ENCODE peak calls at places on chromosomes 16 and 17, in eight cellular contexts. A is DND-41; M is H9; O is CD8-positive, alpha-beta memory T cell; E is transverse colon; C is psoas muscle; D is spleen; Z is body of pancreas. U is an unnamed sample.
A peak's percentile ranks its signal among the peaks of the same experiment; 100 is the strongest.

GRCh38 chr16:79601092-79601977 is 798 bp upstream of the MAF start:
- DNase-seq in A (peak; percentile 22), M (peak; percentile 38), O (peak; percentile 22), E (peak; percentile 72), C (peak; percentile 61), D (peak; percentile 85), Z (peak; percentile 36), U (peak; percentile 53)

GRCh38 chr17:30720013-30720471 is 104.5 kb downstream of the CRLF3 start:
- DNase-seq in A (peak; percentile 3), M (peak; percentile 23), O (no peak), E (peak; percentile 6), C (peak; percentile 6), D (peak; percentile 51), Z (no peak), U (no peak)

GRCh38 chr17:66281671-66282369 is 20.6 kb upstream of the PRKCA start:
- DNase-seq in A (no peak), M (no peak), O (no peak), E (no peak), C (no peak), D (no peak), Z (no peak), U (no peak)

GRCh38 chr16:58509256-58510096 is 5.8 kb upstream of the SETD6 start:
- DNase-seq in A (peak; percentile 3), M (no peak), O (no peak), E (no peak), C (no peak), D (peak; percentile 65), Z (no peak), U (no peak)

GRCh38 chr17:60065867-60066266 is 12.9 kb downstream of the HEATR6 start:
- DNase-seq in A (no peak), M (no peak), O (no peak), E (no peak), C (no peak), D (no peak), Z (no peak), U (no peak)

GRCh38 chr16:57307365-57307764 is 22.9 kb upstream of the PLLP start:
- DNase-seq in A (no peak), M (no peak), O (no peak), E (no peak), C (no peak), D (peak; percentile 29), Z (no peak), U (no peak)

GRCh38 chr16:47197536-47198179 is 53.9 kb upstream of the NETO2 start:
- DNase-seq in A (no peak), M (no peak), O (no peak), E (no peak), C (peak; percentile 31), D (no peak), Z (peak; percentile 13), U (no peak)

GRCh38 chr16:3690991-3691720 is 26.2 kb downstream of the TRAP1 start:
- DNase-seq in A (no peak), M (no peak), O (no peak), E (no peak), C (peak; percentile 34), D (no peak), Z (no peak), U (no peak)

GRCh38 chr17:2043785-2044184 is 2.0 kb downstream of the OVCA2 start:
- DNase-seq in A (no peak), M (no peak), O (no peak), E (no peak), C (no peak), D (no peak), Z (no peak), U (no peak)

GRCh38 chr17:81277421-81277820 is 17.7 kb downstream of the SLC38A10 start:
- DNase-seq in A (no peak), M (no peak), O (no peak), E (peak; percentile 32), C (peak; percentile 51), D (no peak), Z (peak; percentile 39), U (no peak)

GRCh38 chr17:34173221-34173620 is 81.9 kb upstream of the CCL2 start:
- DNase-seq in A (no peak), M (no peak), O (no peak), E (no peak), C (no peak), D (no peak), Z (no peak), U (no peak)

GRCh38 chr16:11395008-11395948 is 50.0 kb downstream of the RMI2 start:
- DNase-seq in A (no peak), M (no peak), O (no peak), E (no peak), C (no peak), D (peak; percentile 33), Z (no peak), U (no peak)

DNA sequence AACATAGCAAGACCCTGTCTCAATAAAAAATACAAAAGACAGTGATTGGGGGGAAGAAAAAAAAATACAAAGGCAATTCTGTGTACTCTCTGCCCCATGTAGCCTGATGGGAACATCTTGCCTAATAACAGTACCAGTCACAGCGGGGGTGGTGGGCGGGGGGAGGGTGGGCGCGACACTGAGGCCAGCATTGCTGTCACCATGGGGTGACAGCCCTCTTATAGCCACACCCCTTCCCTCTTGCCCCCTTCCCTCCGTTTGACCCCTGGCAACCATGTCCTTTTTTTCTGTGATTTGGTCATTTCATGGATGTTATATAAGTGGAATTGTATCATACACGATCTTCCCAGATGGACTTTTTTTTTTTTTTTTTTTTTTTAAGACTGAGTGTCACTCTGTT is 80.9 kb downstream of the DNAH17 start:
- DNase-seq in A (no peak), M (no peak), O (no peak), E (no peak), C (no peak), D (no peak), Z (no peak), U (no peak)
- H3K27ac ChIP-seq in A (no peak overlapping the region), M (no peak overlapping the region), O (no peak overlapping the region), E (no peak overlapping the region), C (no peak overlapping the region), D (no peak overlapping the region), Z (no peak overlapping the region), U (no peak overlapping the region)

GRCh38 chr17:46866747-46867146 is 15.4 kb downstream of the WNT9B start:
- DNase-seq in A (no peak), M (no peak), O (no peak), E (no peak), C (no peak), D (no peak), Z (no peak), U (no peak)

GRCh38 chr17:46866325-46866724 is 14.9 kb downstream of the WNT9B start:
- DNase-seq in A (no peak), M (no peak), O (no peak), E (no peak), C (no peak), D (no peak), Z (no peak), U (no peak)

GRCh38 chr17:46863383-46864121 is 12.2 kb downstream of the WNT9B start:
- DNase-seq in A (no peak), M (no peak), O (no peak), E (no peak), C (no peak), D (no peak), Z (no peak), U (no peak)

GRCh38 chr17:46862949-46863348 is 11.6 kb downstream of the WNT9B start:
- DNase-seq in A (no peak), M (peak; percentile 93), O (no peak), E (no peak), C (no peak), D (no peak), Z (no peak), U (no peak)

DNA sequence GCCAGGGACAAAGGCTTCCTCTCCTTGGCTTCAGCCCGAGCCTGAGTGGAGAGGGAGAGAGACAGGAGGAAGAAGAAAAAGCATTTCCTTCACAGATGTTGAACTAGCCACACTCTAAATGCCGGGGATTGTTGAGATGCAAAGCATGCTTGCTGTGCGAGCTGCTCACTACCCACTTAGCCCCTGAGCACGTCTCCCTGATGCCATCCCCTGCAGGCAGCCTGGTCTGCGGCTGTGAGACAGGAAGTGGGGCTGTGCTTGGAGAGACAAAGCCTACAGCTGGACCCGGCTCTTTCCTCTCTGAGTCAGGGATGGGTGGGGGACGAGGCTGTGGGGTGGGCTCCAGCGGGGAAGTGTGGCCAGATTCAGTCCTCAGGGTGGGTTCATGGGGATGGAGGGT is 13.7 kb downstream of the WNT9B start:
- DNase-seq in A (peak; percentile 79), M (peak; percentile 77), O (no peak), E (no peak), C (no peak), D (no peak), Z (no peak), U (peak; percentile 25)
- H3K4me1 ChIP-seq in A (peaks cover 18% of the 10 kb centered on the region), M (peaks cover 2% of the 10 kb centered on the region), O (no peaks in the 10 kb centered on the region), E (no peaks in the 10 kb centered on the region), C (peaks cover 5% of the 10 kb centered on the region), D (no peaks in the 10 kb centered on the region), Z (peaks cover 9% of the 10 kb centered on the region), U (peaks cover 4% of the 10 kb centered on the region)

GRCh38 chr17:44906987-44907681 is 7.9 kb upstream of the EFTUD2 start:
- DNase-seq in A (no peak), M (peak; percentile 33), O (no peak), E (no peak), C (no peak), D (peak; percentile 50), Z (no peak), U (peak; percentile 79)

GRCh38 chr17:44904001-44904984 is 5.0 kb upstream of the EFTUD2 start:
- DNase-seq in A (no peak), M (no peak), O (no peak), E (no peak), C (no peak), D (no peak), Z (no peak), U (no peak)

GRCh38 chr17:44907696-44908470 is 7.4 kb downstream of the GFAP start:
- DNase-seq in A (no peak), M (no peak), O (no peak), E (no peak), C (no peak), D (peak; percentile 31), Z (no peak), U (no peak)

GRCh38 chr17:44905006-44906000 is 6.1 kb upstream of the EFTUD2 start:
- DNase-seq in A (no peak), M (no peak), O (no peak), E (peak; percentile 71), C (no peak), D (no peak), Z (no peak), U (no peak)

DNA sequence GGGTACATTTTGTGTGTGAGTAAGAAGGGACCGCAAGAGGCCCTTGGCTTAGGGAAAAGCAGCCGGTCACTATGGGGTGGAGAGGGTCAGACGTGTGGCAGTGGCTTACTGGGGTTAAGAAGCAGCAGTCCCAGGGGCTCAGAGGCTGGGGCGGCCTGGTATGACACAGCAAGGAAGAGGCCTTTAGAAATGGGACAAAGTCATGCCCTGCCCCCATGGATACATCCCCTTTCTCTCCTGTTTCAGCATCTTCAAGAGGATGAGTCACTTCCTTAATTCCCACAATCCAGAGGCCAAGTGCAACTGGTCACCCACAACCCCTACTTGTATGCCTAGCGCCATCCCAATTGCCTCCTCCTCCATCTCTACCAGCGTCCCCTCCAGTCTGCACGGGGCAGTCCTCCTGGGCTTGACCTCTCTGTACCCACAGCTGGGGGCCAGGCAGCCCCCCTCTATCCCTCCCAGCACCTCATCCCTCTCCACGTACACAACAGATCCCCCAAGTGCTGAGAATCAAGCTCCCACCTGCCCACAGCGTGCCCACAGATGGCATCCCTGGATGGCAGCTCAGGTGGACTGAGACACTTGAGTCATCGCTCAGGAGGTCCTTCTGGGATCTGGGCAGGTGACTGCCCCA is 6.9 kb upstream of the EFTUD2 start:
- DNase-seq in A (no peak), M (peak; percentile 37), O (no peak), E (no peak), C (no peak), D (no peak), Z (no peak), U (no peak)
- H3K27ac ChIP-seq in A (no peak overlapping the region), M (no peak overlapping the region), O (peak overlapping the region; percentile 24), E (peak overlapping the region; percentile 67), C (no peak overlapping the region), D (no peak overlapping the region), Z (no peak overlapping the region), U (no peak overlapping the region)

GRCh38 chr17:44400226-44400847 is 10.9 kb upstream of the ITGA2B start:
- DNase-seq in A (no peak), M (no peak), O (no peak), E (no peak), C (no peak), D (no peak), Z (no peak), U (peak; percentile 39)
- H3K4me1 ChIP-seq in A (no peaks in the 10 kb centered on the region), M (no peaks in the 10 kb centered on the region), O (no peaks in the 10 kb centered on the region), E (no peaks in the 10 kb centered on the region), C (no peaks in the 10 kb centered on the region), D (no peaks in the 10 kb centered on the region), Z (no peaks in the 10 kb centered on the region), U (no peaks in the 10 kb centered on the region)